ENCODE peak calls at places on chromosomes 7 and 10, in five cellular contexts. B is fibroblast of lung, N is epithelial cell of esophagus, H is AG09319, E is ovary. Q is an unnamed sample.

GRCh38 chr7:43637114-43637806 is 54.4 kb downstream of the STK17A start:
- DNase-seq in N (peak; percentile 96), H (no peak), B (peak; percentile 73), E (no peak), Q (no peak)

GRCh38 chr7:56287429-56288138 is 171.4 kb upstream of the NUPR2 start:
- DNase-seq in H (no peak), E (no peak), B (no peak), N (peak; percentile 29), Q (no peak)

GRCh38 chr7:25584557-25584956 is 356.3 kb upstream of the NPVF start:
- DNase-seq in E (no peak), N (no peak), B (no peak), H (no peak), Q (no peak)

GRCh38 chr10:49310460-49310859 is 11.5 kb downstream of the C10orf71 start:
- DNase-seq in B (no peak), E (no peak), N (no peak), H (no peak), Q (no peak)

GRCh38 chr10:29535012-29535777 is 99.6 kb downstream of the SVIL start:
- DNase-seq in H (peak; percentile 70), E (peak; percentile 60), N (peak; percentile 49), B (peak; percentile 93), Q (no peak)

GRCh38 chr7:102814025-102814471 is 65.2 kb downstream of the FAM185A start:
- DNase-seq in B (peak; percentile 84), E (no peak), H (no peak), N (peak; percentile 85), Q (no peak)

GRCh38 chr10:43226441-43226840 is 40.4 kb downstream of the RASGEF1A start:
- DNase-seq in B (no peak), E (peak; percentile 11), N (no peak), H (no peak), Q (no peak)

GRCh38 chr7:64869912-64870562 is 33.0 kb upstream of the ZNF273 start:
- DNase-seq in H (no peak), N (no peak), E (no peak), B (no peak), Q (peak; percentile 12)

GRCh38 chr7:155322530-155322929 is 24.9 kb downstream of the INSIG1 start:
- DNase-seq in N (no peak), H (no peak), B (peak; percentile 38), E (no peak), Q (no peak)

GRCh38 chr7:116984917-116985316 is 31.6 kb downstream of the ST7 start:
- DNase-seq in B (peak; percentile 22), H (no peak), N (peak; percentile 44), E (no peak), Q (no peak)

GRCh38 chr7:128839751-128840177 is 9.6 kb downstream of the FLNC start:
- DNase-seq in E (no peak), B (no peak), N (no peak), H (no peak), Q (no peak)

GRCh38 chr7:265192-265997 is 24.6 kb upstream of the FOXL3 start:
- DNase-seq in N (no peak), E (no peak), H (no peak), B (no peak), Q (no peak)

GRCh38 chr7:48088559-48089414 is at the start of gene UPP1:
- DNase-seq in N (peak; percentile 96), B (peak; percentile 89), H (peak; percentile 83), E (peak; percentile 88), Q (peak; percentile 76)

GRCh38 chr7:47337531-47337930 is 244.4 kb downstream of the TNS3 start:
- DNase-seq in N (peak; percentile 41), B (peak; percentile 66), E (no peak), H (no peak), Q (no peak)

GRCh38 chr7:46494026-46494425 is 573.0 kb upstream of the IGFBP3 start:
- DNase-seq in B (peak; percentile 26), E (no peak), N (peak; percentile 24), H (no peak), Q (no peak)

GRCh38 chr10:51169111-51169510 is 94.8 kb downstream of the PRKG1 start:
- DNase-seq in B (no peak), E (no peak), N (no peak), H (no peak), Q (no peak)

GRCh38 chr10:103986360-103986759 is 19.4 kb downstream of the SLK start:
- DNase-seq in H (no peak), N (no peak), E (no peak), B (no peak), Q (no peak)

GRCh38 chr7:81285142-81285871 is 366.5 kb upstream of the SEMA3C start:
- DNase-seq in E (no peak), H (peak; percentile 62), B (peak; percentile 96), N (peak; percentile 74), Q (no peak)

GRCh38 chr7:45646207-45646821 is 72.1 kb downstream of the ADCY1 start:
- DNase-seq in B (no peak), N (no peak), E (no peak), H (no peak), Q (no peak)

GRCh38 chr7:136134503-136134902 is 157.3 kb upstream of the MTPN start:
- DNase-seq in N (peak; percentile 54), E (no peak), B (peak; percentile 53), H (no peak), Q (no peak)

GRCh38 chr7:155489158-155489840 is 31.4 kb downstream of the EN2 start:
- DNase-seq in H (no peak), N (no peak), B (no peak), E (no peak), Q (no peak)

GRCh38 chr10:62577666-62578291 is 203.6 kb downstream of the ZNF365 start:
- DNase-seq in H (no peak), B (peak; percentile 93), N (no peak), E (no peak), Q (no peak)

GRCh38 chr7:135743907-135744789 is 4.5 kb downstream of the FAM180A start:
- DNase-seq in B (peak; percentile 90), H (no peak), N (no peak), E (no peak), Q (no peak)

GRCh38 chr10:68139451-68140272 is 30.4 kb downstream of the MYPN start:
- DNase-seq in H (no peak), B (peak; percentile 69), E (no peak), N (no peak), Q (no peak)

GRCh38 chr10:34116220-34116623 is 698.9 kb downstream of the PARD3 start:
- DNase-seq in E (no peak), H (no peak), N (no peak), B (no peak), Q (no peak)

GRCh38 chr10:70753841-70754621 is 31.1 kb downstream of the TBATA start:
- DNase-seq in H (no peak), E (no peak), B (peak; percentile 73), N (no peak), Q (no peak)

GRCh38 chr10:12063483-12063818 is 5.3 kb upstream of the DHTKD1 start:
- DNase-seq in H (no peak), B (no peak), N (no peak), E (no peak), Q (no peak)

GRCh38 chr10:12067336-12067735 is 1.4 kb upstream of the DHTKD1 start:
- DNase-seq in N (peak; percentile 85), B (peak; percentile 95), E (no peak), H (no peak), Q (no peak)

GRCh38 chr10:12062754-12063482 is 5.8 kb upstream of the DHTKD1 start:
- DNase-seq in N (no peak), E (no peak), H (no peak), B (no peak), Q (no peak)

GRCh38 chr10:12073526-12073925 is 4.8 kb downstream of the DHTKD1 start:
- DNase-seq in H (no peak), N (no peak), B (no peak), E (peak; percentile 23), Q (no peak)

GRCh38 chr10:12068467-12069269 is at the start of gene DHTKD1:
- DNase-seq in N (peak; percentile 99), E (peak; percentile 99), H (peak; percentile 91), B (peak; percentile 97), Q (peak; percentile 99)
- TF ChIP-seq CTCF in N (peak; percentile 59), E (peak; percentile 77), H (peak; percentile 12), B (peak; percentile 23), Q (no peak)

GRCh38 chr7:118731854-118732253 is 507.4 kb downstream of the ANKRD7 start:
- DNase-seq in H (no peak), N (peak; percentile 25), E (no peak), B (no peak), Q (no peak)
- TF ChIP-seq CTCF in H (no peak), N (no peak), E (no peak), B (no peak), Q (no peak)

GRCh38 chr7:21868647-21868896 is 77.1 kb downstream of the CDCA7L start:
- DNase-seq in N (no peak), E (no peak), H (no peak), B (peak; percentile 14), Q (no peak)

GRCh38 chr7:21869785-21870402 is 75.8 kb downstream of the CDCA7L start:
- DNase-seq in B (peak; percentile 50), H (no peak), N (peak; percentile 18), E (no peak), Q (no peak)

DNA sequence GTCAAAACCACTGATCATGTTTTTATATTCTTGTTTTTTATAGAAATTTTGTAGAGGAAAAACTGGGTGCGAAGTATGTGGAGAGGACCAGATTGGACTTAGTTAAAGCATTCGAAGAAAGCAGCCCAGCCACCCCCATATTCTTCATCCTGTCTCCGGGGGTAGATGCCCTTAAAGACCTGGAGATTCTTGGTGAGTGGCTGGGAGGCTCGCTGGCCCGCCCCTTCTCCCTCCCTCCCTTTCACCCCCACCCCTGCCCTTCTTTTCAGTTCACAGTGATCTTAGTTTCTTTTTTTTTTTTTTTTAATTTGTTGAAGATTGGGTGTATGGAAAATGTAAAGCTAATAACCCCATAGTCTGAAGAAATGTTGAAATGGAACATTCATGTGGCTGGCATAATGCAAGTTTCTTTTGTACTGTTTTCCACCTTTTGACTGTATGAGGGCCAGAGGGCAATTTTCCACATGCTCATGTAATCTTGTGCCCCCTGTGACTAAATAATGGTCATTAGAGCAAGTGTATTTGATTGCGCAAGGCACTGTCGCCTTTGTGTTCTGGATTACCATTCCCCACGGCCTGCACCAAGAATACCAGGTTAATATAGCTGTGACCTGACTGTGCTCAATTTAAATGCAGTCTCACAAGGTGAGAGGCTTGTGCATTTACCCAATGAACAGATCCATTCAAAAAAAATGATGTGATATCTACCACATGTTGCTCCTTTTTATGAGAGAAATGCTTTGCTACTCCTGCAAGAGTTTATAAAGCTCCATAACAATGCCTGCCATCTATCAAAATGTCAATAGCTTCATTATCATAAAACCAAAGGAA is 77.7 kb downstream of the CDCA7L start:
- DNase-seq in H (no peak), N (no peak), B (no peak), E (no peak), Q (no peak)
- TF ChIP-seq CTCF in H (no peak), N (no peak), B (no peak), E (no peak), Q (no peak)

GRCh38 chr10:24531439-24531838 is 192.2 kb downstream of the ARHGAP21 start:
- DNase-seq in B (no peak), H (no peak), N (no peak), E (no peak), Q (no peak)

GRCh38 chr10:24528960-24529359 is 194.7 kb downstream of the ARHGAP21 start:
- DNase-seq in E (no peak), N (no peak), B (peak; percentile 14), H (no peak), Q (no peak)

GRCh38 chr10:24536653-24537052 is 187.0 kb downstream of the ARHGAP21 start:
- DNase-seq in B (no peak), E (no peak), H (no peak), N (no peak), Q (no peak)

GRCh38 chr10:24533981-24534380 is 189.7 kb downstream of the ARHGAP21 start:
- DNase-seq in H (no peak), N (no peak), B (no peak), E (no peak), Q (no peak)
- TF ChIP-seq CTCF in H (no peak), N (no peak), B (no peak), E (no peak), Q (no peak)

Q was measured in activated B cell treated with CpG ODN at 0.5 μM for 24 hours.